ENCODE peak calls at places on chromosomes 13 and 19, in ten cellular contexts. Y, M, N, F, Z, D, R, C, A and T are unnamed samples.

GRCh38 chr13:72839831-72840426 is 58.0 kb downstream of the PIBF1 start:
- DNase-seq in Y (peak; percentile 48), M (peak; percentile 50), N (no peak), F (no peak), Z (peak; percentile 40), D (peak; percentile 5), R (no peak), C (no peak), A (no peak), T (no peak)

GRCh38 chr13:114319441-114319871 is 5.2 kb downstream of the CHAMP1 start:
- DNase-seq in Y (peak; percentile 82), M (peak; percentile 88), N (no peak), F (no peak), Z (peak; percentile 95), D (peak; percentile 76), R (peak; percentile 48), C (no peak), A (no peak), T (no peak)

GRCh38 chr19:8028951-8029491 is 23.5 kb upstream of the CCL25 start:
- DNase-seq in Y (peak; percentile 19), M (peak; percentile 51), N (no peak), F (no peak), Z (no peak), D (no peak), R (no peak), C (no peak), A (no peak), T (no peak)

GRCh38 chr13:77544765-77545316 is 9.3 kb downstream of the SCEL start:
- DNase-seq in Y (no peak), M (no peak), N (no peak), F (no peak), Z (no peak), D (no peak), R (no peak), C (no peak), A (no peak), T (no peak)

GRCh38 chr13:100887729-100888151 is 213.1 kb upstream of the TMTC4 start:
- DNase-seq in Y (peak; percentile 68), M (peak; percentile 91), N (no peak), F (no peak), Z (peak; percentile 85), D (peak; percentile 41), R (peak; percentile 85), C (no peak), A (no peak), T (no peak)

GRCh38 chr19:17748884-17749638 is 2.2 kb upstream of the FCHO1 start:
- DNase-seq in Y (no peak), M (no peak), N (no peak), F (no peak), Z (no peak), D (no peak), R (no peak), C (no peak), A (no peak), T (no peak)

GRCh38 chr19:511101-511841 is 4.0 kb downstream of the TPGS1 start:
- DNase-seq in Y (no peak), M (no peak), N (peak; percentile 68), F (no peak), Z (no peak), D (no peak), R (no peak), C (no peak), A (no peak), T (no peak)

GRCh38 chr19:42421591-42422031 is 5.6 kb downstream of the LIPE start:
- DNase-seq in Y (peak; percentile 10), M (no peak), N (peak; percentile 51), F (no peak), Z (no peak), D (no peak), R (no peak), C (peak; percentile 60), A (no peak), T (no peak)

GRCh38 chr19:44848036-44848804 is 2.1 kb downstream of the NECTIN2 start:
- DNase-seq in Y (peak; percentile 49), M (peak; percentile 54), N (peak; percentile 48), F (peak; percentile 73), Z (peak; percentile 51), D (no peak), R (no peak), C (peak; percentile 44), A (no peak), T (peak; percentile 87)

GRCh38 chr19:57321164-57321563 is 892 bp downstream of the ZNF543 start:
- DNase-seq in Y (no peak), M (no peak), N (no peak), F (no peak), Z (no peak), D (no peak), R (no peak), C (no peak), A (no peak), T (no peak)

GRCh38 chr19:57319869-57320179 is 448 bp upstream of the ZNF543 start:
- DNase-seq in Y (no peak), M (no peak), N (no peak), F (no peak), Z (no peak), D (no peak), R (no peak), C (no peak), A (no peak), T (no peak)

GRCh38 chr19:57320180-57321084 is at the start of gene ZNF543:
- DNase-seq in Y (peak; percentile 95), M (peak; percentile 96), N (peak; percentile 97), F (peak; percentile 96), Z (peak; percentile 94), D (peak; percentile 74), R (peak; percentile 83), C (peak; percentile 90), A (peak; percentile 67), T (peak; percentile 99)

GRCh38 chr19:57324992-57325391 is 4.7 kb downstream of the ZNF543 start:
- DNase-seq in Y (no peak), M (no peak), N (no peak), F (no peak), Z (no peak), D (no peak), R (no peak), C (no peak), A (no peak), T (no peak)

GRCh38 chr19:57321746-57322145 is 1.5 kb downstream of the ZNF543 start:
- DNase-seq in Y (no peak), M (no peak), N (no peak), F (no peak), Z (no peak), D (no peak), R (no peak), C (no peak), A (no peak), T (no peak)
- H3K4me3 ChIP-seq in Y (peak overlapping the region; percentile 85), M (no peak overlapping the region), N (no peak overlapping the region), F (peak overlapping the region; percentile 68), Z (peak overlapping the region; percentile 87), D (no peak overlapping the region), R (no peak overlapping the region), C (no peak overlapping the region), A (no peak overlapping the region), T (no peak overlapping the region)

DNA sequence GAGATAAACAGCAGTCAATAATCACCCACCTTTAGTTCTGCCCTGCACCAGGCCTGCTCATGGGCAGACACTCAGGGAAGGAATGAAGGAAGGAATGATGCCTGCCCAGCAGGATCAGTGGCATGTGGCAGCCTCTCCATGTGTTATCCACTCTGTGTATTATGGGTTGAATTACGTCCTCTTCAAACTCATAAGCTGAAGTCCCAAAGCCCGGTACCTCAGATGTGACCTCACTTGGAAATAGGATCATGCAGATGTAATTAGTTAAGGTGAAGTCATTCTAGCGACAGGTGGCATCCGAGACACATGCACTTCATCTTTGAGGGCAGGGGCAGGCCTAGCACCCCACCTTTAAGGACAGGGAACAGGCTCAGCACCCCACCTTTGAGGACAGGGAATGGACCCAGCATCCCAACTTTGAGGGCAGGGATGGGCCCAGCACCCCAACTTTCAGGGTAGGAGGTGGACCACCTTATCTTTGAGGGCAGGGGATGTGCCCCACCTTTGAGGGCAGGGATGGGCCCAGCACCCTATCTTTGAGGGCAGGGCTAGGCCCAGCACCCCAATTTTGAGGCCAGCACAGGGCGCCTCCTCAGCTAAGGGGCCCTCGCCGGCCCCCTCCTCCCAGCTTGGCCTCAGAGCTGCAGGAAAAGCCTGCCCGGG is 127.6 kb downstream of the URI1 start:
- DNase-seq in Y (no peak), M (no peak), N (no peak), F (peak; percentile 18), Z (no peak), D (no peak), R (no peak), C (no peak), A (no peak), T (no peak)
- H3K4me3 ChIP-seq in Y (no peak overlapping the region), M (no peak overlapping the region), N (no peak overlapping the region), F (no peak overlapping the region), Z (no peak overlapping the region), D (no peak overlapping the region), R (no peak overlapping the region), C (no peak overlapping the region), A (no peak overlapping the region), T (no peak overlapping the region)

DNA sequence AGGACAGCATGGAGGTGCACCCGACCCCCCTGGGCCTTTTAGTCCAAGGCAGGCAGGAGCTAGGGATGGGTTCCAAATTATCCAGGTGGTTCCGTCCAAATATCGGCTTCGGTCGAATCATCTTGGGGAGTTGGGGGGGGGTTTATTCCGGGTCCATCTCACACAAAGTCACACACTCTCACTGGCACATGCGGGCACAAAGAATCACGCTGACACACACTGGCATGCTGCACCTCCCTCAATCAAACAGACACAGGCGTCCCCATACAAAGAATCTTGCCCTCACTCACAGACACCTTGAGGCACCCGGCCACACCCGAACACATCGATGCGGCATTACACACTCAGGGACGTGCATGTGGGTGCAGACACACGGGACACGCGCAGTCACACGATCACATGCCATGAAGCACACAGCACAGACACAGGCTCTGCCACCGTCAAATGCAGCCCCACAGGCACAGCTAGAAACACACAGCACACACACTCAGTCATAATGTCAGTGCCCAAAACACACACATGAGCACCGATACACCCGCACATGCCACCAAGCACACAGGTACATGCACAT is 7.8 kb downstream of the NFIX start:
- DNase-seq in Y (no peak), M (no peak), N (no peak), F (no peak), Z (no peak), D (no peak), R (no peak), C (no peak), A (no peak), T (no peak)
- H3K4me3 ChIP-seq in Y (peak overlapping the region; percentile 50), M (no peak overlapping the region), N (peak overlapping the region; percentile 29), F (peak overlapping the region; percentile 42), Z (peak overlapping the region; percentile 45), D (no peak overlapping the region), R (no peak overlapping the region), C (no peak overlapping the region), A (peak overlapping the region; percentile 44), T (no peak overlapping the region)

DNA sequence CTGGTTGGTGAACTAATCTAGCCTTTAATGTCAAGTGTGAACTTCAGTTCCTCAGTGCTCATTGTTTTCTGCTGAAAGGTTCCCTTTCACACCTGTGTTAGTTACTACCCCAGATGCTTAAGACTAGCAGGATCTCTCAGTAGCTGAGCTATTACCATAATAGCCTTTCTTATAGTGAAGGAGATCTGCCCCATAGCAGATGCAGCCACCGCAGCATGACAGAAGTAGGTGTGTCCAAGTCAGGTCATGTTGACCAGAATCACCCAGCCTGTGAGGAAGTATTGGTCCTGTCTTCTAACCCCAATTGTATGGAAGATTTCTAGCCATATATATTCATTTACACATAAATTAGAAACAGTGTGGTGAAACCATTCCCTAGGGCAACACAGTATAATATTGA is 37.3 kb downstream of the ZAR1L start:
- DNase-seq in Y (no peak), M (no peak), N (no peak), F (no peak), Z (no peak), D (no peak), R (no peak), C (no peak), A (no peak), T (no peak)
- H3K4me3 ChIP-seq in Y (no peak overlapping the region), M (no peak overlapping the region), N (no peak overlapping the region), F (no peak overlapping the region), Z (no peak overlapping the region), D (no peak overlapping the region), R (no peak overlapping the region), C (no peak overlapping the region), A (no peak overlapping the region), T (no peak overlapping the region)